ENCODE peak calls at places on chromosomes 16 and 17, in eight cellular contexts. H, O, Q, V, N, F, K and C are unnamed samples.

GRCh38 chr17:73644145-73645049 is at the start of gene SDK2:
- DNase-seq in Q (no peak), O (peak; percentile 29), K (peak; percentile 45), N (no peak), V (no peak), F (peak; percentile 69), H (no peak), C (no peak)

GRCh38 chr17:40345161-40346034 is 19.1 kb downstream of the GJD3 start:
- DNase-seq in N (no peak), H (peak; percentile 90), V (no peak), K (no peak), O (peak; percentile 46), F (peak; percentile 85), Q (peak; percentile 82), C (peak; percentile 92)

GRCh38 chr16:2854700-2855309 is 3.2 kb downstream of the PRSS22 start:
- DNase-seq in Q (no peak), N (no peak), F (no peak), V (no peak), H (no peak), K (no peak), O (no peak), C (no peak)

GRCh38 chr17:1563786-1564613 is 1.4 kb upstream of the PITPNA start:
- DNase-seq in H (no peak), K (no peak), O (no peak), N (no peak), F (no peak), Q (no peak), V (no peak), C (no peak)

GRCh38 chr17:32490101-32490482 is 3.3 kb downstream of the CDK5R1 start:
- DNase-seq in Q (no peak), O (no peak), N (no peak), H (no peak), F (no peak), V (no peak), K (no peak), C (peak; percentile 48)

GRCh38 chr16:86888240-86889044 is 310.1 kb downstream of the FOXL1 start:
- DNase-seq in H (no peak), O (no peak), N (no peak), K (no peak), F (peak; percentile 38), Q (no peak), V (no peak), C (no peak)

GRCh38 chr16:88376835-88377726 is 5.7 kb upstream of the ZNF469 start:
- DNase-seq in H (no peak), F (no peak), K (no peak), N (no peak), O (no peak), Q (peak; percentile 44), V (no peak), C (peak; percentile 73)

GRCh38 chr16:11977206-11978041 is 890 bp downstream of the SNX29 start:
- DNase-seq in Q (peak; percentile 85), H (no peak), O (no peak), V (no peak), N (no peak), F (no peak), K (no peak), C (no peak)

GRCh38 chr17:10169274-10169673 is 29.1 kb downstream of the GAS7 start:
- DNase-seq in F (no peak), N (no peak), H (no peak), Q (no peak), V (no peak), O (no peak), K (no peak), C (no peak)

GRCh38 chr17:6554871-6555330 is 1.5 kb downstream of the PITPNM3 start:
- DNase-seq in K (no peak), V (no peak), H (no peak), Q (no peak), F (no peak), O (no peak), N (no peak), C (no peak)

GRCh38 chr17:14790518-14790917 is 474.6 kb downstream of the PMP22 start:
- DNase-seq in H (no peak), V (no peak), O (no peak), N (no peak), Q (no peak), F (no peak), K (no peak), C (no peak)

GRCh38 chr17:2251098-2251497 is 52.5 kb downstream of the SMG6 start:
- DNase-seq in H (no peak), O (no peak), N (no peak), Q (peak; percentile 73), K (no peak), F (no peak), V (no peak), C (no peak)

GRCh38 chr16:64343061-64343819 is 778.6 kb downstream of the CDH11 start:
- DNase-seq in V (no peak), H (no peak), F (no peak), O (no peak), K (no peak), N (no peak), Q (no peak), C (no peak)

GRCh38 chr17:76650505-76650904 is 6.9 kb upstream of the ST6GALNAC1 start:
- DNase-seq in H (no peak), K (no peak), O (no peak), N (no peak), V (no peak), F (no peak), Q (no peak), C (no peak)